ENCODE peak calls at places on chromosomes 3 and 15, in nine cellular contexts. One of them, this sample, is unnamed.

GRCh38 chr15:20645956-20646355 is 104.4 kb upstream of the GOLGA6L6 start:
- DNase-seq in neural progenitor cell: no peak
- DNase-seq in cardiac fibroblast: no peak
- DNase-seq in lower leg skin: peak
- DNase-seq in body of pancreas: no peak
- DNase-seq in OCI-LY7: no peak
- DNase-seq in mucosa of descending colon: no peak
- DNase-seq in epithelial cell of proximal tubule: no peak
- DNase-seq in astrocyte: no peak
- DNase-seq in this sample: no peak

GRCh38 chr3:184073621-184074020 is 20.8 kb downstream of the HTR3C start:
- DNase-seq in neural progenitor cell: no peak
- DNase-seq in cardiac fibroblast: no peak
- DNase-seq in lower leg skin: no peak
- DNase-seq in body of pancreas: no peak
- DNase-seq in OCI-LY7: no peak
- DNase-seq in mucosa of descending colon: no peak
- DNase-seq in epithelial cell of proximal tubule: no peak
- DNase-seq in astrocyte: no peak
- DNase-seq in this sample: no peak

GRCh38 chr3:134423153-134423552 is 48.9 kb upstream of the AMOTL2 start:
- DNase-seq in neural progenitor cell: peak
- DNase-seq in cardiac fibroblast: peak
- DNase-seq in lower leg skin: no peak
- DNase-seq in body of pancreas: no peak
- DNase-seq in OCI-LY7: no peak
- DNase-seq in mucosa of descending colon: no peak
- DNase-seq in epithelial cell of proximal tubule: no peak
- DNase-seq in astrocyte: no peak
- DNase-seq in this sample: peak

GRCh38 chr3:184391266-184391665 is 11.4 kb downstream of the CHRD start:
- DNase-seq in neural progenitor cell: no peak
- DNase-seq in cardiac fibroblast: no peak
- DNase-seq in lower leg skin: no peak
- DNase-seq in body of pancreas: no peak
- DNase-seq in OCI-LY7: no peak
- DNase-seq in mucosa of descending colon: no peak
- DNase-seq in epithelial cell of proximal tubule: peak
- DNase-seq in astrocyte: no peak
- DNase-seq in this sample: peak

GRCh38 chr3:104396974-104397669 is 969.6 kb upstream of the ALCAM start:
- DNase-seq in neural progenitor cell: no peak
- DNase-seq in cardiac fibroblast: peak
- DNase-seq in lower leg skin: no peak
- DNase-seq in body of pancreas: no peak
- DNase-seq in OCI-LY7: no peak
- DNase-seq in mucosa of descending colon: no peak
- DNase-seq in epithelial cell of proximal tubule: peak
- DNase-seq in astrocyte: peak
- DNase-seq in this sample: peak

GRCh38 chr3:40915346-40915865 is 283.9 kb upstream of the CTNNB1 start:
- DNase-seq in neural progenitor cell: no peak
- DNase-seq in cardiac fibroblast: no peak
- DNase-seq in lower leg skin: no peak
- DNase-seq in body of pancreas: no peak
- DNase-seq in OCI-LY7: no peak
- DNase-seq in mucosa of descending colon: no peak
- DNase-seq in epithelial cell of proximal tubule: no peak
- DNase-seq in astrocyte: no peak
- DNase-seq in this sample: no peak

GRCh38 chr15:91981802-91982201 is 128.3 kb downstream of the SLCO3A1 start:
- DNase-seq in neural progenitor cell: no peak
- DNase-seq in cardiac fibroblast: no peak
- DNase-seq in lower leg skin: no peak
- DNase-seq in body of pancreas: no peak
- DNase-seq in OCI-LY7: no peak
- DNase-seq in mucosa of descending colon: no peak
- DNase-seq in epithelial cell of proximal tubule: no peak
- DNase-seq in astrocyte: no peak
- DNase-seq in this sample: no peak

GRCh38 chr15:94028809-94029208 is 202.6 kb upstream of the MCTP2 start:
- DNase-seq in neural progenitor cell: no peak
- DNase-seq in cardiac fibroblast: no peak
- DNase-seq in lower leg skin: no peak
- DNase-seq in body of pancreas: no peak
- DNase-seq in OCI-LY7: no peak
- DNase-seq in mucosa of descending colon: no peak
- DNase-seq in epithelial cell of proximal tubule: no peak
- DNase-seq in astrocyte: no peak
- DNase-seq in this sample: no peak

GRCh38 chr3:187702507-187703033 is at the start of gene RTP2:
- DNase-seq in neural progenitor cell: no peak
- DNase-seq in cardiac fibroblast: no peak
- DNase-seq in lower leg skin: no peak
- DNase-seq in body of pancreas: no peak
- DNase-seq in OCI-LY7: no peak
- DNase-seq in mucosa of descending colon: no peak
- DNase-seq in epithelial cell of proximal tubule: no peak
- DNase-seq in astrocyte: no peak
- DNase-seq in this sample: no peak

GRCh38 chr3:157120071-157120892 is 39.7 kb downstream of the CCNL1 start:
- DNase-seq in neural progenitor cell: no peak
- DNase-seq in cardiac fibroblast: no peak
- DNase-seq in lower leg skin: no peak
- DNase-seq in body of pancreas: peak
- DNase-seq in OCI-LY7: no peak
- DNase-seq in mucosa of descending colon: peak
- DNase-seq in epithelial cell of proximal tubule: no peak
- DNase-seq in astrocyte: no peak
- DNase-seq in this sample: no peak

GRCh38 chr3:117700573-117701360 is 991.2 kb downstream of the TUSC7 start:
- DNase-seq in neural progenitor cell: no peak
- DNase-seq in cardiac fibroblast: no peak
- DNase-seq in lower leg skin: no peak
- DNase-seq in body of pancreas: no peak
- DNase-seq in OCI-LY7: no peak
- DNase-seq in mucosa of descending colon: no peak
- DNase-seq in epithelial cell of proximal tubule: no peak
- DNase-seq in astrocyte: no peak
- DNase-seq in this sample: no peak

GRCh38 chr15:56965614-56966013 is 47.2 kb downstream of the TCF12 start:
- DNase-seq in neural progenitor cell: no peak
- DNase-seq in cardiac fibroblast: no peak
- DNase-seq in lower leg skin: no peak
- DNase-seq in body of pancreas: no peak
- DNase-seq in OCI-LY7: no peak
- DNase-seq in mucosa of descending colon: no peak
- DNase-seq in epithelial cell of proximal tubule: no peak
- DNase-seq in astrocyte: no peak
- DNase-seq in this sample: no peak

GRCh38 chr3:147864754-147865354 is 455.7 kb downstream of the ZIC1 start:
- DNase-seq in neural progenitor cell: peak
- DNase-seq in cardiac fibroblast: no peak
- DNase-seq in lower leg skin: no peak
- DNase-seq in body of pancreas: no peak
- DNase-seq in OCI-LY7: peak
- DNase-seq in mucosa of descending colon: no peak
- DNase-seq in epithelial cell of proximal tubule: no peak
- DNase-seq in astrocyte: no peak
- DNase-seq in this sample: peak

GRCh38 chr15:88913850-88914169 is 631 bp upstream of the MFGE8 start:
- DNase-seq in neural progenitor cell: no peak
- DNase-seq in cardiac fibroblast: no peak
- DNase-seq in lower leg skin: no peak
- DNase-seq in body of pancreas: no peak
- DNase-seq in OCI-LY7: no peak
- DNase-seq in mucosa of descending colon: no peak
- DNase-seq in epithelial cell of proximal tubule: no peak
- DNase-seq in astrocyte: no peak
- DNase-seq in this sample: no peak
- H3K4me3 ChIP-seq in neural progenitor cell: peak
- H3K4me3 ChIP-seq in cardiac fibroblast: peak
- H3K4me3 ChIP-seq in lower leg skin: no peak
- H3K4me3 ChIP-seq in body of pancreas: no peak
- H3K4me3 ChIP-seq in OCI-LY7: peak
- H3K4me3 ChIP-seq in mucosa of descending colon: no peak
- H3K4me3 ChIP-seq in epithelial cell of proximal tubule: peak
- H3K4me3 ChIP-seq in astrocyte: peak
- H3K4me3 ChIP-seq in this sample: peak

GRCh38 chr3:152835311-152836102 is 576 bp downstream of the P2RY1 start:
- DNase-seq in neural progenitor cell: peak
- DNase-seq in cardiac fibroblast: peak
- DNase-seq in lower leg skin: peak
- DNase-seq in body of pancreas: peak
- DNase-seq in OCI-LY7: no peak
- DNase-seq in mucosa of descending colon: peak
- DNase-seq in epithelial cell of proximal tubule: no peak
- DNase-seq in astrocyte: peak
- DNase-seq in this sample: peak
- TF ChIP-seq CTCF in neural progenitor cell: peak
- TF ChIP-seq CTCF in cardiac fibroblast: peak
- TF ChIP-seq CTCF in lower leg skin: no peak
- TF ChIP-seq CTCF in body of pancreas: no peak
- TF ChIP-seq CTCF in OCI-LY7: no peak
- TF ChIP-seq CTCF in mucosa of descending colon: no peak
- TF ChIP-seq CTCF in epithelial cell of proximal tubule: peak
- TF ChIP-seq CTCF in astrocyte: no peak
- TF ChIP-seq CTCF in this sample: peak

DNA sequence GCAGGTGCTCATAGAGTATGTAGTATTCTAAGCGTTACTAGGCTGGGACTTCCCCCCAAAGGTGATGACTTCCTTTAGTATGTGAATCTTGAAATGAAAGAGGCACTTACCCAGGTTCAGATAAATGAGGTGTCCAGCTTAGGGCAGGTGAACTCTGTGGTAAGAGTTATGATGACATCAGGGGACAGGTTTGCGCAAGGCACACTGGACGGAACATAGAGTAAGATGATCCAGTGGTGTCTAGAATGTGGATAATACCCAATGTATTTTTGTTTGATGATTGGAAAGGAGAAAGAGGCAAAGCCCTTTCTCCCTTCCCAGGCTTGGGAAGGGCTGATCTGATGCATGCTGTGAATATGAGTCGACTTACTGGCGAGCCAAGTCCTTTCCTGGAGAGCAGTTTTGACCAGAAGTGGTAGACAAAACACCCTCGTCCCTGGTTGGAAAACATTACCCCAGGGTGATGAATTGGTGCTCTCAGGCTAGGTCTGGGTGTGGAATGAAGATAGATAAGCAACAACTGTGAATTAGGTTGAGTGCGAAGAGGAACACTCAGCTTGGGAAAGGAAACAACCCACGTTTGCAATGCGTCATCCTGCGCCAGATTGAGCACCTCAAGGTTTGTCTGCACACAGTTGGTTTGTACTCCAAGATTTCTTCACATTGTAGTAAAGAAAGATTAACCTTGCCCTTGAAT is 124.2 kb downstream of the GHSR start:
- DNase-seq in neural progenitor cell: no peak
- DNase-seq in cardiac fibroblast: peak
- DNase-seq in lower leg skin: no peak
- DNase-seq in body of pancreas: peak
- DNase-seq in OCI-LY7: no peak
- DNase-seq in mucosa of descending colon: no peak
- DNase-seq in epithelial cell of proximal tubule: peak
- DNase-seq in astrocyte: peak
- DNase-seq in this sample: peak
- H3K4me3 ChIP-seq in neural progenitor cell: no peak
- H3K4me3 ChIP-seq in cardiac fibroblast: no peak
- H3K4me3 ChIP-seq in lower leg skin: no peak
- H3K4me3 ChIP-seq in body of pancreas: no peak
- H3K4me3 ChIP-seq in OCI-LY7: no peak
- H3K4me3 ChIP-seq in mucosa of descending colon: no peak
- H3K4me3 ChIP-seq in epithelial cell of proximal tubule: no peak
- H3K4me3 ChIP-seq in astrocyte: no peak
- H3K4me3 ChIP-seq in this sample: no peak

GRCh38 chr3:170809975-170810357 is 60.0 kb downstream of the RPL22L1 start:
- DNase-seq in neural progenitor cell: no peak
- DNase-seq in cardiac fibroblast: peak
- DNase-seq in lower leg skin: no peak
- DNase-seq in body of pancreas: no peak
- DNase-seq in OCI-LY7: no peak
- DNase-seq in mucosa of descending colon: no peak
- DNase-seq in epithelial cell of proximal tubule: peak
- DNase-seq in astrocyte: peak
- DNase-seq in this sample: peak

GRCh38 chr3:170806676-170807075 is 63.3 kb downstream of the RPL22L1 start:
- DNase-seq in neural progenitor cell: no peak
- DNase-seq in cardiac fibroblast: no peak
- DNase-seq in lower leg skin: no peak
- DNase-seq in body of pancreas: no peak
- DNase-seq in OCI-LY7: no peak
- DNase-seq in mucosa of descending colon: no peak
- DNase-seq in epithelial cell of proximal tubule: no peak
- DNase-seq in astrocyte: no peak
- DNase-seq in this sample: no peak

GRCh38 chr3:170811515-170811914 is 58.5 kb downstream of the RPL22L1 start:
- DNase-seq in neural progenitor cell: no peak
- DNase-seq in cardiac fibroblast: peak
- DNase-seq in lower leg skin: peak
- DNase-seq in body of pancreas: no peak
- DNase-seq in OCI-LY7: no peak
- DNase-seq in mucosa of descending colon: no peak
- DNase-seq in epithelial cell of proximal tubule: no peak
- DNase-seq in astrocyte: peak
- DNase-seq in this sample: peak

GRCh38 chr3:170808041-170808440 is 62.0 kb downstream of the RPL22L1 start:
- DNase-seq in neural progenitor cell: no peak
- DNase-seq in cardiac fibroblast: peak
- DNase-seq in lower leg skin: no peak
- DNase-seq in body of pancreas: no peak
- DNase-seq in OCI-LY7: no peak
- DNase-seq in mucosa of descending colon: no peak
- DNase-seq in epithelial cell of proximal tubule: no peak
- DNase-seq in astrocyte: no peak
- DNase-seq in this sample: no peak

DNA sequence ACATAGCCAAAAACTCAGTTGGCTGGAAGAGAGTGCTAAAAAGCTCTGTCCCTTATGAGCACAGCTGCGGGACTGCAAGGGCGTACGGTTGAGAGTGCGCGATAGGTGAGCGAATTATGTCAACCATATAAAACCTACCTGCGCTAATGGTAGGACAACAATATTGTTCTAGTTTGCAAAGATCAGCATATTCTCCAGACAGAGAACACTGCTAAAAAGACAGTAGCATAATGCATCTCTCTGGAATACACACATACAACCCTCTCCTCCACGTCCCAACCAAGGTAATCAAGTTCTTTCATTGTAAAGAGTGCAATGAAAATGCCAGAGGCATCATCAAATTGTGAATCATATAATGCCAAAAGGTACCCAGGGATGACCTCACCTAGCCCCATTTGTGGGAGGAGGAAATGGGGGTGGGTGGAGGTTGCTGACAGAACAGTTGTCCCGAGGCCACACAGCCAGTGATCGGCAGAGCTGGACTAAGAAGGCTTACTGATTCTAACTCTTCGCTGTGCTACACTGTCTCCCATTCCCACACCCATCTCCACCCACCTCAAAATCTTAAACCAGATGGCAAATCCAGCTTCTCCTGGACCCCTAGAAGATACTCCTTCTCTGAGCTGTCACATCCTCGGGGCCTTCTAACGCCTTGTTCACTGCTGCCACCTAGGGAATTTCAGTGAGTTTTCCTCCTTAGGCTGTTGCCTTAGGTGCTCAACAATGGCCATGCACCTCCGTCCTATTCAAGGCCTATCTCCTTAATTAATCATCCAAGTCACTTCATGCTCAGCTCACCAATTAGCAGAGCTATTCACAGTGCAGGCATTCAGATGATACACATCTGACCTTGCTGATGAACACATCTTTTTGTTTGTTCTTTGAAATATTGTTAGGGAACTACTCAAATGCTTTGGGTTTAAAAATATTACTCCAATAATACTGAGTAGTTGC is 60.7 kb downstream of the RPL22L1 start:
- DNase-seq in neural progenitor cell: peak
- DNase-seq in cardiac fibroblast: peak
- DNase-seq in lower leg skin: no peak
- DNase-seq in body of pancreas: peak
- DNase-seq in OCI-LY7: peak
- DNase-seq in mucosa of descending colon: no peak
- DNase-seq in epithelial cell of proximal tubule: peak
- DNase-seq in astrocyte: peak
- DNase-seq in this sample: peak
- TF ChIP-seq CTCF in neural progenitor cell: peak
- TF ChIP-seq CTCF in cardiac fibroblast: peak
- TF ChIP-seq CTCF in lower leg skin: no peak
- TF ChIP-seq CTCF in body of pancreas: peak
- TF ChIP-seq CTCF in OCI-LY7: peak
- TF ChIP-seq CTCF in mucosa of descending colon: peak
- TF ChIP-seq CTCF in epithelial cell of proximal tubule: peak
- TF ChIP-seq CTCF in astrocyte: peak
- TF ChIP-seq CTCF in this sample: peak